ENCODE peak calls at places on chromosome 17, in eight cellular contexts. E, C, M, Q, Z, W, O and A are unnamed samples.

GRCh38 chr17:66675991-66676371 is 158.9 kb upstream of the CACNG5 start:
- DNase-seq in Z (peak), C (no peak), E (peak), Q (peak), W (no peak), M (no peak), O (no peak), A (no peak)

GRCh38 chr17:16418684-16419066 is 3.3 kb downstream of the TRPV2 start:
- DNase-seq in O (no peak), Z (no peak), Q (no peak), E (no peak), C (no peak), M (peak), W (no peak), A (no peak)

GRCh38 chr17:41687828-41688640 is 651 bp upstream of the EIF1 start:
- DNase-seq in O (peak), W (peak), E (no peak), Q (peak), M (no peak), Z (peak), C (peak), A (no peak)

GRCh38 chr17:81039096-81039495 is 4.1 kb downstream of the BAIAP2 start:
- DNase-seq in Q (no peak), Z (no peak), O (no peak), E (no peak), M (no peak), C (no peak), W (no peak), A (no peak)

GRCh38 chr17:70274255-70274654 is 104.9 kb downstream of the KCNJ2 start:
- DNase-seq in Z (no peak), C (no peak), O (no peak), Q (no peak), E (no peak), W (no peak), M (no peak), A (no peak)

GRCh38 chr17:77840156-77840555 is 118.3 kb upstream of the TNRC6C start:
- DNase-seq in E (no peak), C (no peak), Q (peak), O (peak), W (no peak), Z (peak), M (no peak), A (peak)

GRCh38 chr17:68435876-68436842 is 21.1 kb downstream of the WIPI1 start:
- DNase-seq in W (peak), O (peak), C (peak), Q (peak), Z (peak), E (peak), M (peak), A (peak)

GRCh38 chr17:29007456-29008455 is 1.9 kb upstream of the SEZ6 start:
- DNase-seq in E (peak), M (no peak), W (no peak), Q (no peak), Z (no peak), O (peak), C (no peak), A (peak)

GRCh38 chr17:9003355-9004131 is 17.8 kb upstream of the NTN1 start:
- DNase-seq in Z (no peak), Q (no peak), W (no peak), E (no peak), C (no peak), M (peak), O (no peak), A (no peak)

GRCh38 chr17:80924807-80925610 is 66.6 kb upstream of the CHMP6 start:
- DNase-seq in E (no peak), W (no peak), Z (no peak), O (no peak), Q (no peak), M (no peak), C (no peak), A (no peak)

GRCh38 chr17:65243838-65244237 is 106.7 kb downstream of the RGS9 start:
- DNase-seq in C (no peak), W (no peak), Q (no peak), E (peak), O (peak), M (no peak), Z (peak), A (peak)

GRCh38 chr17:8632087-8632486 is 1.6 kb upstream of the MYH10 start:
- DNase-seq in E (no peak), O (no peak), Z (no peak), Q (no peak), C (no peak), M (no peak), W (no peak), A (no peak)

GRCh38 chr17:61627658-61628057 is 36.6 kb upstream of the NACA2 start:
- DNase-seq in O (no peak), M (no peak), C (no peak), Z (no peak), Q (no peak), E (no peak), W (no peak), A (no peak)

GRCh38 chr17:1197781-1198490 is 18.2 kb upstream of the ABR start:
- DNase-seq in E (no peak), Z (peak), W (peak), Q (peak), C (no peak), M (peak), O (no peak), A (peak)

GRCh38 chr17:6666077-6666521 is 14.5 kb downstream of the C17orf100 start:
- DNase-seq in Z (peak), W (peak), E (peak), Q (peak), O (peak), M (peak), C (peak), A (peak)

GRCh38 chr17:82083009-82083408 is 15.0 kb downstream of the FASN start:
- DNase-seq in Z (no peak), E (no peak), M (no peak), C (no peak), O (no peak), W (no peak), Q (no peak), A (no peak)

GRCh38 chr17:40303706-40304450 is 5.1 kb upstream of the RARA start:
- DNase-seq in Z (peak), M (no peak), Q (peak), C (no peak), E (peak), W (no peak), O (peak), A (peak)
- TF ChIP-seq CTCF in Z (no peak), M (no peak), Q (no peak), C (no peak), E (no peak), W (no peak), O (no peak), A (no peak)

GRCh38 chr17:55727920-55728319 is 5.3 kb upstream of the TMEM100 start:
- DNase-seq in E (peak), W (no peak), M (no peak), Z (no peak), Q (no peak), O (no peak), C (no peak), A (peak)

GRCh38 chr17:55729484-55729883 is 6.8 kb upstream of the TMEM100 start:
- DNase-seq in C (no peak), Q (no peak), Z (no peak), O (no peak), E (no peak), M (no peak), W (no peak), A (no peak)

GRCh38 chr17:55730380-55730779 is 7.7 kb upstream of the TMEM100 start:
- DNase-seq in O (no peak), M (no peak), W (no peak), C (no peak), E (peak), Q (peak), Z (no peak), A (peak)

GRCh38 chr17:55728361-55728760 is 5.7 kb upstream of the TMEM100 start:
- DNase-seq in W (no peak), Z (no peak), O (no peak), C (no peak), Q (no peak), M (no peak), E (no peak), A (no peak)

DNA sequence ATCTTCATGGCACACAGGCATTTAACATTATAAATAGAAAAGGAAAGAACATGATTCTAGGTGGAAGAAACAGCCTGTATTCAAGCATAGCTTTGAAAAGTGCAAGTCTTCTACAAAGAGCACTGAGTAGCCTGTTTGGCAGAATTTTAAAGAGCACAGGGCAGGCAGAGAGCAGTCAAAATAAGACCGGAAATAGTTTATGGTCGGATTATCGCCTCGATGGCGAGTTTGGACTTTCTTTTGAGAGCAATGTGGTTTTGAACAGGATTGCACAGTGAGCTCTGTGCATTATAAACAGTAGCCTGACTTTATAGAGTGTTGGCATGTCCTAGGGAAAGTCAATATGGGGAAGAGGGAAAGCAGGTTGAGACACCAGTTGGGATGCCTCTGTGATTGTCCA is 6.2 kb upstream of the TMEM100 start:
- DNase-seq in M (no peak), Z (no peak), W (no peak), O (no peak), C (no peak), Q (peak), E (no peak), A (no peak)
- TF ChIP-seq CTCF in M (no peak), Z (no peak), W (no peak), O (no peak), C (no peak), Q (no peak), E (no peak), A (no peak)

GRCh38 chr17:63697341-63698286 is 2.3 kb downstream of the LIMD2 start:
- DNase-seq in Q (peak), O (no peak), E (peak), W (peak), Z (no peak), M (peak), C (no peak), A (peak)
- TF ChIP-seq CTCF in Q (peak), O (peak), E (peak), W (peak), Z (peak), M (peak), C (peak), A (peak)

DNA sequence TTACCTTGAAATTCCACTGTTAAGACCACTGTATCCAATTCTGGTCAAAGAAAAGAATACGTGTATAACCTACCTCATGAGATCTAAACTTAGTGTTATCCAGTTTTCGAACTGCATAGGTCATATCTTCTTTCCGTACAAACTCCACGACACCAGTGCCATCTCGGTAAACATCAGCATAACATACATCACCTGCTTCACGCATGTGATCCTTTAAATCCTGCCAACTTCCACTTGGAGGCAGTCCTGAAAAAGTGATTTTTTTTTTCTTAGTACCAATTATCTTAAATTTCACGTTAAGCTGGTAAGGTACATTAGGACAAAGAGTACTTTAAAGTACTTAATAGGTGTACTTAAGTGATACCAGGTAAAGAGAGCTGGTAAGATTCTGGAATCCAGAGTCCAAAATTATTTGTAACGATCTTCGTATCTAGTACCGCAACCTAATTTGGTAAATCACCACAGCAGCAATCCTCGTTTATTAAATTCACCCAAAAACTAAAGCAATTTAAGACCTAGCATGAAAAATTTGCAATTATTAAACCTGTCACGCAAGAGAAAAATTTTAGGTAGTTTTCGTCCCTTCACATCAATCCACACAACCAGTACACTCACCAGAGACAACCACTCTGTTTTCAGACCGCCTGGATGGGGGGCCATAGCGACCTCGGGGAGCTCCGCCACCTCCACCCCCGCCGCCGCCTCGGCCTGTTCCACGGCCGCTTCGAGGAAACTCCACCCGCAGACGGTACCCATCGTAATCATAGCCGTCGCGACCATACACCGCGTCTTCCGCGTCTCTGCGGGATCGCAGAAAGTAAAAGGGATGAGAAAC is 1.1 kb downstream of the SRSF1 start:
- DNase-seq in Q (no peak), O (no peak), W (no peak), C (no peak), Z (no peak), E (no peak), M (no peak), A (no peak)
- TF ChIP-seq CTCF in Q (no peak), O (no peak), W (no peak), C (no peak), Z (no peak), E (no peak), M (no peak), A (no peak)

GRCh38 chr17:76528528-76529223 is 8.8 kb downstream of the CYGB start:
- DNase-seq in C (no peak), Z (no peak), E (peak), M (no peak), O (peak), W (no peak), Q (peak), A (peak)

GRCh38 chr17:76528156-76528527 is 9.4 kb downstream of the CYGB start:
- DNase-seq in E (no peak), Q (no peak), W (no peak), O (peak), M (no peak), Z (no peak), C (no peak), A (no peak)

GRCh38 chr17:76529224-76529642 is 8.3 kb downstream of the CYGB start:
- DNase-seq in W (no peak), Z (peak), C (no peak), E (peak), M (no peak), Q (peak), O (peak), A (peak)

GRCh38 chr17:76529643-76530488 is 7.6 kb downstream of the CYGB start:
- DNase-seq in C (peak), Z (peak), W (no peak), Q (peak), E (peak), M (no peak), O (peak), A (peak)

DNA sequence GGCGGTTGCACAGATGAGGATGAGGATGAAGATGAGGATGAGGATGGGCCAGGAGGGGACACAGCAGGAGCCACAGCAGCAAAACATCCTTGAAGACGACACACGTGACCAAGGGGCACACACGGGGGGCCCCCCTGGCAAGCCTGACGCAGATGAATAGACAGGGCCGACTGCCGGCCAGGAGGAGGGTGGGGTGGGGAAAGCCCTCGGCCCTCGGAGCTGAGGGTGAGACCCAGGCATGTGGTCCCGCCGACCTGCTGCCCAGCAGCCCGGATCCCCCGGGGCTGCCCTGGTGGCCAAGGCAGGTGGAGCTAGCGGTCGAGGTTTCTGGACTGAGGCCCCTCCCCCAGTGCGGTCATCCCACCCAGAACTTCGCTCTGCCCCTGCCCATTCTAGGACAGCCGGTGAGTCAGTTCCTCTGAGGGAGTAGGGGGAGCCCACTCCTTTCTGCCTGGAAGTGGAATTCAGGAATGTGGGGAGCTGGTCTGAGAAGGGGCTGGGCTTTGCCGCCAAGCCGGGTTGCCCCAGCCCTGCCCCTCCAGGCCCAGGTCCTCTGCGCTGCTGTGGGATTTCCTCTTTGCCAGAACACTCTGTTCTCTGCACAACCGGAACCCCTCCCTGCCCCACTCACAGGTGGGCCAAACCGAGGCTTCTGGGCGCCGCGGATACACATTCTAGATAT is 9.9 kb downstream of the CYGB start:
- DNase-seq in E (peak), O (peak), C (no peak), Q (peak), Z (peak), W (peak), M (peak), A (peak)
- TF ChIP-seq CTCF in E (no peak), O (no peak), C (no peak), Q (peak), Z (no peak), W (no peak), M (no peak), A (peak)

DNA sequence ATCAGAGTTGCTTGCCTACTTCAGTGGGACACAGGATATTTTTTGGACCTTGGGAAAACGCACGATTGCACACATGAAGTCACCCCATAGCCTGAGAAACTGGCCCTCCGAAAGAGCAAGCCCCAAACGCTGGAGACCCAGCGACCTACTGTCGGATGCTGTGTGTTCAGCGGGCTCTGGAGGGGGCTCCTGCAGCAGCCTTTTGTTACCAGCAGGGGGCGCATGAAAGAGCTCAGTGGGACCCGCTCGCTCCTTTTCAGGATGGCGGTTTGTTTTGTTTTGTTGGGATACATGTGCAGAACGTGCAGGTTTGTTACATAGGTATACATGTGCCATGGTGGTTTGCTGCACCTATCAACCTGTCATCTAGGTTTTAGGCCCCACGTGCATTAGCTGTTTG is 28.4 kb downstream of the MYH3 start:
- DNase-seq in Q (no peak), O (no peak), M (no peak), C (no peak), Z (no peak), W (no peak), E (no peak), A (no peak)
- TF ChIP-seq CTCF in Q (peak), O (no peak), M (peak), C (peak), Z (peak), W (no peak), E (peak), A (peak)

GRCh38 chr17:76710863-76711611 is at the start of gene MXRA7:
- DNase-seq in Z (peak), W (peak), C (peak), M (peak), O (peak), Q (peak), E (peak), A (peak)

GRCh38 chr17:76706817-76707216 is 3.9 kb downstream of the MXRA7 start:
- DNase-seq in W (no peak), Z (no peak), Q (no peak), O (no peak), M (no peak), E (no peak), C (no peak), A (no peak)

GRCh38 chr17:76707985-76708807 is 2.6 kb downstream of the MXRA7 start:
- DNase-seq in C (peak), M (no peak), Q (no peak), Z (peak), E (peak), O (no peak), W (no peak), A (peak)

GRCh38 chr17:76713765-76714164 is 3.0 kb upstream of the MXRA7 start:
- DNase-seq in C (no peak), M (no peak), O (no peak), Q (no peak), W (no peak), Z (no peak), E (no peak), A (no peak)

GRCh38 chr17:76709077-76709950 is 1.5 kb downstream of the MXRA7 start:
- DNase-seq in M (no peak), Z (peak), Q (peak), C (peak), W (no peak), E (peak), O (peak), A (peak)
- TF ChIP-seq CTCF in M (no peak), Z (no peak), Q (no peak), C (no peak), W (no peak), E (no peak), O (peak), A (no peak)

DNA sequence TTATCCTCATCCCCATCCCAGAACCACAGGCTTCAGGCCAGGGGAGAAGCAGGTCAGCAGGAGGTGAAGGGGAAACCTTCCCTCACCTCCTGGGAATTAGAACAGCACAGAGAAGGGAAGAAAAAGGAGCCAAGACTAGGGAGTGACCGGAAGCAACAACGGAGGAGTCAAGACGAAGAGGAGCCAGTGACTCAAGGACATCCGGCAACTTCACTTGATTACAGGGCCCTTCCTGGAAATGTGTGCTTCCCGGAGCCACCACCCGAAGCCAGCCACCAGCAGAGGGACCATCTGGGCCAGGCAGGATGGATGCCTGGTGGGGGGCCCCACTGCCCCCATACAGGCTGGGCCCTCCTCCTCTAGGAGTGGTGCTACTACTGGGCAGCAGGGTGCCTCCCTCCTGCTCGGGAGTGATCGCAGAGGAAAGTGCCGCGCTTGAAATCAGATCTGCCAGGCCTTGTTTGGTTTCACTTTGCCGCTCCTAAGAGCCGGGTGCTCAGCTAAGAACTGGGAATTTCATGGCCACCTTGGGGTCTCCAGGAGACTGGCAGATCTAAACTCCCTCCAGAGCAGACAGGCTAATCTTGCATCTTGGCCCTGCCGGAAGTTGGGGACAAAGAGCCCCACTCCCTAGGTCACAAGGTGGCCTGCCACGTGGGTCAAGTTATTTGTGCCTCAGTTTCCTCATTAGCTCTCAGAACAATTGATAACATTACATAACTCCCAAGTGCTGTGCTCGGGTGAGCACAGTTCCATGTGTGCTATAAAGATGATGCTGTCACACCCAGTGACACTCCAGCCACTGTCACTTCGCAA is 6.6 kb downstream of the CDC42EP4 start:
- DNase-seq in Q (peak), O (peak), M (no peak), C (peak), Z (peak), W (no peak), E (peak), A (peak)
- TF ChIP-seq CTCF in Q (peak), O (peak), M (no peak), C (peak), Z (peak), W (no peak), E (peak), A (peak)